ENCODE peak calls at places on chromosomes 3 and 15, in nine cellular contexts. T is iPS-NIHi11, Z is astrocyte, C is amniotic stem cell, B is HCEC 1CT, J is SW 1271, E is NCI-H1417, U is mammary epithelial cell, D is RPMI8226. S is an unnamed sample.

GRCh38 chr15:71116366-71116765 is 1.1 kb downstream of the THSD4 start:
- DNase-seq in T (no peak), Z (no peak), C (no peak), B (peak), J (peak), E (no peak), U (no peak), D (no peak), S (no peak)

GRCh38 chr3:69774029-69774428 is 34.8 kb downstream of the MITF start:
- DNase-seq in T (no peak), Z (no peak), C (no peak), B (no peak), J (no peak), E (no peak), U (no peak), D (no peak), S (no peak)

GRCh38 chr3:195766671-195767070 is 45.1 kb downstream of the MUC4 start:
- DNase-seq in T (peak), Z (no peak), C (no peak), B (no peak), J (no peak), E (no peak), U (no peak), D (peak), S (no peak)

GRCh38 chr3:56324473-56324872 is 143.8 kb downstream of the ERC2 start:
- DNase-seq in T (no peak), Z (no peak), C (no peak), B (no peak), J (no peak), E (no peak), U (no peak), D (no peak), S (no peak)

GRCh38 chr3:64625381-64625780 is 62.4 kb downstream of the ADAMTS9 start:
- DNase-seq in T (no peak), Z (no peak), C (no peak), B (no peak), J (no peak), E (no peak), U (no peak), D (no peak), S (no peak)

GRCh38 chr3:9037113-9037715 is 73.9 kb upstream of the RAD18 start:
- DNase-seq in T (no peak), Z (no peak), C (no peak), B (no peak), J (no peak), E (no peak), U (no peak), D (no peak), S (no peak)

GRCh38 chr3:195254454-195255175 is 16.3 kb downstream of the XXYLT1 start:
- DNase-seq in T (no peak), Z (no peak), C (no peak), B (no peak), J (no peak), E (no peak), U (no peak), D (no peak), S (no peak)

GRCh38 chr3:152773633-152774032 is 61.3 kb upstream of the P2RY1 start:
- DNase-seq in T (no peak), Z (no peak), C (no peak), B (no peak), J (no peak), E (no peak), U (no peak), D (no peak), S (no peak)

GRCh38 chr15:43771816-43772215 is 5.0 kb downstream of the ELL3 start:
- DNase-seq in T (no peak), Z (no peak), C (no peak), B (no peak), J (no peak), E (no peak), U (peak), D (no peak), S (no peak)

GRCh38 chr3:184543848-184544512 is 17.6 kb upstream of the EPHB3 start:
- DNase-seq in T (peak), Z (peak), C (peak), B (peak), J (peak), E (peak), U (peak), D (peak), S (peak)

GRCh38 chr3:187922704-187923393 is 177.6 kb upstream of the BCL6 start:
- DNase-seq in T (no peak), Z (peak), C (no peak), B (peak), J (no peak), E (no peak), U (peak), D (no peak), S (peak)

GRCh38 chr15:51869074-51869425 is 39.6 kb downstream of the TMOD3 start:
- DNase-seq in T (no peak), Z (peak), C (peak), B (peak), J (peak), E (no peak), U (peak), D (no peak), S (peak)

GRCh38 chr3:179321585-179322322 is 1.1 kb upstream of the ZNF639 start:
- DNase-seq in T (peak), Z (no peak), C (no peak), B (peak), J (peak), E (no peak), U (peak), D (peak), S (peak)

GRCh38 chr3:14133188-14133800 is 8.4 kb downstream of the TMEM43 start:
- DNase-seq in T (no peak), Z (no peak), C (no peak), B (no peak), J (no peak), E (no peak), U (no peak), D (no peak), S (no peak)

GRCh38 chr3:66256806-66257205 is 36.0 kb downstream of the SLC25A26 start:
- DNase-seq in T (no peak), Z (no peak), C (no peak), B (peak), J (no peak), E (no peak), U (no peak), D (no peak), S (no peak)

GRCh38 chr3:42753757-42754156 is 19.3 kb downstream of the CCDC13 start:
- DNase-seq in T (no peak), Z (no peak), C (no peak), B (no peak), J (no peak), E (no peak), U (no peak), D (no peak), S (no peak)

GRCh38 chr15:73268457-73268856 is 100.3 kb downstream of the HCN4 start:
- DNase-seq in T (no peak), Z (no peak), C (no peak), B (peak), J (no peak), E (no peak), U (no peak), D (no peak), S (no peak)

GRCh38 chr3:124768812-124769211 is 38.6 kb downstream of the UMPS start:
- DNase-seq in T (peak), Z (no peak), C (no peak), B (no peak), J (peak), E (peak), U (peak), D (peak), S (peak)

GRCh38 chr3:71102111-71103039 is 481.2 kb downstream of the FOXP1 start:
- DNase-seq in T (no peak), Z (peak), C (peak), B (peak), J (no peak), E (no peak), U (peak), D (no peak), S (peak)

GRCh38 chr3:148379763-148380162 is 317.9 kb upstream of the AGTR1 start:
- DNase-seq in T (peak), Z (peak), C (peak), B (peak), J (peak), E (no peak), U (peak), D (peak), S (peak)

GRCh38 chr3:57006048-57006709 is 54.3 kb upstream of the SPATA12 start:
- DNase-seq in T (peak), Z (no peak), C (no peak), B (no peak), J (no peak), E (peak), U (no peak), D (no peak), S (no peak)

GRCh38 chr3:71063768-71064287 is 519.7 kb downstream of the FOXP1 start:
- DNase-seq in T (no peak), Z (no peak), C (no peak), B (peak), J (no peak), E (no peak), U (peak), D (no peak), S (peak)

GRCh38 chr3:58082047-58082446 is 73.8 kb downstream of the FLNB start:
- DNase-seq in T (no peak), Z (peak), C (no peak), B (peak), J (no peak), E (no peak), U (no peak), D (no peak), S (peak)

GRCh38 chr3:45870099-45870498 is 16.2 kb upstream of the CCR9 start:
- DNase-seq in T (no peak), Z (no peak), C (no peak), B (no peak), J (no peak), E (no peak), U (no peak), D (peak), S (no peak)

GRCh38 chr3:80521081-80521480 is 753.3 kb upstream of the ROBO1 start:
- DNase-seq in T (no peak), Z (no peak), C (no peak), B (no peak), J (no peak), E (no peak), U (no peak), D (no peak), S (no peak)

GRCh38 chr3:121794264-121794983 is 40.4 kb downstream of the IQCB1 start:
- DNase-seq in T (no peak), Z (no peak), C (no peak), B (no peak), J (no peak), E (no peak), U (no peak), D (no peak), S (no peak)

GRCh38 chr3:69087030-69087791 is 2.5 kb downstream of the ARL6IP5 start:
- DNase-seq in T (no peak), Z (no peak), C (no peak), B (no peak), J (no peak), E (no peak), U (no peak), D (no peak), S (no peak)

GRCh38 chr15:74442604-74443003 is 8.8 kb upstream of the SEMA7A start:
- DNase-seq in T (no peak), Z (no peak), C (no peak), B (no peak), J (no peak), E (no peak), U (no peak), D (no peak), S (no peak)

GRCh38 chr15:69592954-69593353 is 140.3 kb downstream of the RPLP1 start:
- DNase-seq in T (no peak), Z (no peak), C (no peak), B (no peak), J (no peak), E (no peak), U (no peak), D (no peak), S (no peak)

S was measured in A172.